ENCODE peak calls at places on chromosomes 11 and 22, in four cellular contexts. P is psoas muscle, O is GM12865, M is cardiac muscle cell. G is an unnamed sample.

GRCh38 chr11:21814169-21814568 is 378.7 kb upstream of the ANO5 start:
- DNase-seq in M (peak), P (peak), O (no peak), G (no peak)

GRCh38 chr11:8709002-8709672 is 26.5 kb downstream of the RPL27A start:
- DNase-seq in M (peak), P (peak), O (no peak), G (no peak)

GRCh38 chr11:18063131-18063530 is 17.1 kb upstream of the TPH1 start:
- DNase-seq in O (no peak), P (no peak), M (no peak), G (no peak)

GRCh38 chr11:66467034-66467659 is 442 bp downstream of the PELI3 start:
- DNase-seq in O (peak), M (peak), P (peak), G (no peak)

GRCh38 chr11:48093795-48094642 is 113.7 kb downstream of the PTPRJ start:
- DNase-seq in O (no peak), M (peak), P (no peak), G (no peak)

GRCh38 chr11:66026017-66026529 is at the start of gene CATSPER1:
- DNase-seq in P (no peak), O (no peak), M (no peak), G (no peak)

GRCh38 chr11:64801591-64802369 is 1.2 kb downstream of the MAP4K2 start:
- DNase-seq in M (no peak), P (no peak), O (no peak), G (no peak)

GRCh38 chr11:117814204-117814765 is 10.3 kb downstream of the FXYD2 start:
- DNase-seq in M (no peak), P (no peak), O (no peak), G (no peak)

GRCh38 chr22:46003271-46004091 is 26.5 kb upstream of the WNT7B start:
- DNase-seq in O (no peak), M (no peak), P (peak), G (no peak)

GRCh38 chr11:129732926-129733325 is 82.7 kb upstream of the TMEM45B start:
- DNase-seq in O (no peak), M (no peak), P (no peak), G (no peak)

GRCh38 chr22:38657248-38657909 is 941 bp downstream of the CBY1 start:
- DNase-seq in P (no peak), O (peak), M (peak), G (peak)

GRCh38 chr22:33923660-33924246 is 3.5 kb upstream of the LARGE1 start:
- DNase-seq in M (peak), P (no peak), O (peak), G (no peak)

GRCh38 chr11:62710001-62710345 is 2.5 kb downstream of the GNG3 start:
- DNase-seq in P (no peak), O (peak), M (peak), G (no peak)

GRCh38 chr22:43313497-43314474 is 29.4 kb downstream of the SCUBE1 start:
- DNase-seq in M (peak), O (no peak), P (peak), G (no peak)

GRCh38 chr11:119531091-119531490 is 108.1 kb upstream of the THY1 start:
- DNase-seq in M (no peak), O (no peak), P (no peak), G (no peak)

GRCh38 chr11:11505190-11505589 is 116.6 kb downstream of the GALNT18 start:
- DNase-seq in O (no peak), P (no peak), M (no peak), G (no peak)

GRCh38 chr11:60878245-60879101 is 11.1 kb downstream of the ZP1 start:
- DNase-seq in O (no peak), M (no peak), P (no peak), G (no peak)

GRCh38 chr22:37068859-37069258 is 17.3 kb downstream of the KCTD17 start:
- DNase-seq in P (no peak), M (no peak), O (no peak), G (no peak)

GRCh38 chr11:2912498-2912897 is 16.7 kb downstream of the PHLDA2 start:
- DNase-seq in M (peak), P (no peak), O (no peak), G (no peak)

GRCh38 chr11:122159173-122159701 is 43.2 kb upstream of the BLID start:
- DNase-seq in O (no peak), P (no peak), M (peak), G (no peak)

GRCh38 chr11:109019342-109019936 is 354.6 kb downstream of the DDX10 start:
- DNase-seq in O (no peak), M (no peak), P (no peak), G (no peak)

GRCh38 chr11:92297551-92298237 is 73.1 kb downstream of the FAT3 start:
- DNase-seq in P (no peak), O (no peak), M (no peak), G (no peak)

GRCh38 chr11:7251836-7252682 is at the start of gene SYT9:
- DNase-seq in O (peak), P (peak), M (peak), G (no peak)

GRCh38 chr22:31248138-31248745 is 36.1 kb downstream of the LIMK2 start:
- DNase-seq in P (peak), O (no peak), M (peak), G (peak)
- H3K4me3 ChIP-seq in P (peak), O (no peak), M (peak), G (peak)

GRCh38 chr11:14417186-14417585 is 58.2 kb upstream of the RRAS2 start:
- DNase-seq in O (no peak), M (peak), P (no peak), G (no peak)

GRCh38 chr11:14417975-14418374 is 59.0 kb upstream of the RRAS2 start:
- DNase-seq in O (no peak), M (peak), P (no peak), G (no peak)

GRCh38 chr11:14413307-14414072 is 54.5 kb upstream of the RRAS2 start:
- DNase-seq in P (peak), M (peak), O (peak), G (peak)

GRCh38 chr11:14411818-14412217 is 52.8 kb upstream of the RRAS2 start:
- DNase-seq in P (peak), O (no peak), M (peak), G (no peak)

GRCh38 chr11:14414470-14415461 is 55.8 kb upstream of the RRAS2 start:
- DNase-seq in O (peak), P (no peak), M (peak), G (peak)
- H3K4me3 ChIP-seq in O (no peak), P (no peak), M (no peak), G (peak)

DNA sequence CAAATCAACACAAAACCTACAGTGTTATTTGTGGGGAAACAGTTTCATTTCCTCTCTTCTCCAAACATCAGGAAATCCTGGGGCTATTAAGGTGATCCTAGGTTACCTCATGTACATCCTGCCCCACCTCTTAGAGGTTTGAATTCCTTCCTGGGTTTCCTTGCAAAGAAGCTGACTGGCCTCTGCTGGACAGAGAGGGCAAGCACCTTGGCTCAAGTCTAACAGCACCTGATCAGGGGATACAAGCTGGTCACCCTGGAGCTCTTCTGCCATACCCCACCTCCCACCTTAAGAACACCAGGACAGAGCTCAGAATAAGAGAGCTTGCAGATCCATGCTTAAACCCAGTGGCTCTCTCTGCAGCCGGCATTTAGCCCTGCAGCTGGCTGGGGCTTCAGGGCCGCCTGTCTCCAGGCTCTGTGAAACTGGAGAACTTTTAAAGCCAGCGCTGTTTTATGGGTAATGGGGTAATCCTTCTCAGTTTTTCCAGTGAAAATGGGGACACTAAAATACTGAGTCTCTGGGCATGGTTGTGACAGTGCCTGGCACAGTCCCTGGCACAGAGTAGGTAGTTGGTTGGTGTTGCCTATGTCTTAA is 386.6 kb upstream of the NARS2 start:
- DNase-seq in O (peak), M (peak), P (no peak), G (no peak)
- H3K4me3 ChIP-seq in O (no peak), M (peak), P (no peak), G (no peak)

GRCh38 chr22:41488076-41488475 is 19.2 kb downstream of the ACO2 start:
- DNase-seq in M (no peak), O (no peak), P (no peak), G (no peak)
- H3K4me3 ChIP-seq in M (no peak), O (no peak), P (no peak), G (no peak)

GRCh38 chr11:23924226-23924625 is 572.6 kb upstream of the LUZP2 start:
- DNase-seq in M (no peak), O (no peak), P (no peak), G (no peak)
- H3K4me3 ChIP-seq in M (no peak), O (no peak), P (no peak), G (no peak)

GRCh38 chr22:17980013-17980510 is 44.3 kb downstream of the MICAL3 start:
- DNase-seq in P (no peak), O (no peak), M (peak), G (no peak)
- H3K4me3 ChIP-seq in P (peak), O (no peak), M (no peak), G (peak)

GRCh38 chr11:87036756-87037449 is 831 bp upstream of the TMEM135 start:
- DNase-seq in P (no peak), M (no peak), O (peak), G (peak)

GRCh38 chr11:87037450-87038234 is at the start of gene TMEM135:
- DNase-seq in M (peak), P (peak), O (peak), G (peak)

GRCh38 chr11:87038235-87038960 is 664 bp downstream of the TMEM135 start:
- DNase-seq in M (no peak), O (peak), P (no peak), G (no peak)

GRCh38 chr11:87033561-87033960 is 4.2 kb upstream of the TMEM135 start:
- DNase-seq in M (no peak), P (no peak), O (no peak), G (no peak)

GRCh38 chr11:87035976-87036583 is 1.7 kb upstream of the TMEM135 start:
- DNase-seq in P (no peak), M (no peak), O (no peak), G (no peak)
- H3K4me3 ChIP-seq in P (no peak), M (no peak), O (no peak), G (no peak)

GRCh38 chr11:68893282-68893681 is 10.3 kb downstream of the MRPL21 start:
- DNase-seq in M (no peak), O (no peak), P (no peak), G (no peak)

GRCh38 chr11:68891356-68891948 is 12.2 kb downstream of the MRPL21 start:
- DNase-seq in O (no peak), M (no peak), P (no peak), G (no peak)

GRCh38 chr11:68889948-68890446 is 13.6 kb downstream of the MRPL21 start:
- DNase-seq in P (peak), M (peak), O (no peak), G (no peak)

GRCh38 chr11:68892576-68892975 is 11.1 kb downstream of the MRPL21 start:
- DNase-seq in O (no peak), M (no peak), P (no peak), G (no peak)

GRCh38 chr11:68890490-68891231 is 13.0 kb downstream of the MRPL21 start:
- DNase-seq in M (peak), O (no peak), P (peak), G (no peak)
- H3K4me3 ChIP-seq in M (no peak), O (no peak), P (peak), G (no peak)

G was measured in CD4-positive, CD25-positive, alpha-beta regulatory T cell.